ENCODE peak calls at places on chromosomes 11 and 22, in four cellular contexts. V is HepG2, G is K562, O is H1. C is an unnamed sample.

GRCh38 chr22:35352214-35353111 is 28.4 kb upstream of the HMOX1 start:
- DNase-seq in O (peak; percentile 76), G (no peak), V (peak; percentile 45), C (no peak)

GRCh38 chr22:17158568-17159503 is at the start of gene HDHD5:
- DNase-seq in O (peak; percentile 89), G (peak; percentile 99), V (no peak), C (no peak)

GRCh38 chr11:74442601-74443000 is 24.7 kb downstream of the KCNE3 start:
- DNase-seq in V (no peak), G (no peak), O (no peak), C (no peak)

GRCh38 chr11:630871-631270 is 3.9 kb upstream of the SCT start:
- DNase-seq in G (no peak), V (no peak), O (no peak), C (no peak)

GRCh38 chr11:118078972-118079411 is 2.1 kb downstream of the TMPRSS4 start:
- DNase-seq in O (no peak), V (no peak), G (no peak), C (no peak)

GRCh38 chr11:126145954-126146353 is 65.5 kb downstream of the RPUSD4 start:
- DNase-seq in O (no peak), G (no peak), V (no peak), C (no peak)

GRCh38 chr11:57131080-57131790 is 50.5 kb upstream of the LRRC55 start:
- DNase-seq in G (peak; percentile 29), O (peak; percentile 83), V (peak; percentile 5), C (no peak)

GRCh38 chr11:129720156-129720555 is 95.5 kb upstream of the TMEM45B start:
- DNase-seq in V (no peak), G (no peak), O (no peak), C (no peak)

GRCh38 chr11:17635551-17635938 is 83.8 kb upstream of the MYOD1 start:
- DNase-seq in V (no peak), O (no peak), G (peak; percentile 14), C (no peak)

GRCh38 chr11:108857382-108857781 is 192.5 kb downstream of the DDX10 start:
- DNase-seq in G (no peak), V (no peak), O (no peak), C (no peak)

GRCh38 chr11:8060146-8060719 is 20.8 kb upstream of the TUB start:
- DNase-seq in O (peak; percentile 36), G (no peak), V (no peak), C (no peak)

GRCh38 chr11:13667795-13668101 is 720 bp upstream of the FAR1 start:
- DNase-seq in G (no peak), V (no peak), O (no peak), C (no peak)

GRCh38 chr11:33899383-33900037 is 7.6 kb upstream of the LMO2 start:
- DNase-seq in G (peak; percentile 52), O (no peak), V (no peak), C (no peak)

DNA sequence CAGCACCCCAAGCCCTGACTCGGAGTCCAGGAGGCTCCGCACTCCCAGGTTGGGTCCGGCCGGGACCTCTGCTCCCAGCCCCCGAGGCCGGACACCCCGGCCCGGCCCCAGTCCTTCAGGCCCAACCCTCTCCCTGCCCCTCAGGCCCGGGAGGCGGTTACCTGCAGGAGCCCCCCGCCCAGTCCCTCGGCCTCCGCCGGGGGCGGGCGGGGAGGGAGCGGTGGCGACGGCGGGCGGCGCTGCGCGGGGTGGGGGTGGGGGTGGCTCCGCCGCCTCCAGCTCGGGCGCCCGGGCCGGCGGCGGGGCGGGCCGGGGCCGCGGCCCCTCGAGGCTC is 308 bp downstream of the TCF20 start:
- DNase-seq in O (peak; percentile 73), V (no peak), G (no peak), C (no peak)
- TF ChIP-seq HDAC6 in O (no peak), V (no peak), G (no peak), C (no peak)

DNA sequence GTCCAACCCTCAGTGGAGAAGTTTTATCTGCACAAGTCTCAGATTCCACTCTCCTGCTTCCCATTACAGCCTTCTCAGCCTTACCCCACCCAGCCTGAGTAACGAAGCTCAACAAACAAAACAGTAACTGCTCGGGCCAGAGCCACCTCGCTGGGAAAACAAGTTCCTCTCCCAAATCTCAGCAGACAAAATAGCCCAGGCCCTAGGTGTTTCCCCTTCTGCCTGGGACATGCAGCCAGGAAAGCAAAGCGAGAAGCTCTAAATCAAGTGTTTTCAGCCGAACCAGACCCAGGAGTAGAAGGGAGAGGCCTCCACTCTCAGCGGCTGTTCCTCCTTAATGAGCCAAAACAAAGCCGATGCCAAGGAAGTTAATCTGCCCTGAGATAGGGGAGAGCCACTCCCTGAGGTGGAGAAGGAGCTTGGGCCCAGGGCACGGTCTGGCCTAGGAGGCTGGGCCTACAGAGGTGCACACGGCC is 44.0 kb downstream of the LIF start:
- DNase-seq in V (no peak), G (no peak), O (no peak), C (no peak)
- TF ChIP-seq CHD2 in V (no peak), G (no peak), O (no peak), C (no peak)

DNA sequence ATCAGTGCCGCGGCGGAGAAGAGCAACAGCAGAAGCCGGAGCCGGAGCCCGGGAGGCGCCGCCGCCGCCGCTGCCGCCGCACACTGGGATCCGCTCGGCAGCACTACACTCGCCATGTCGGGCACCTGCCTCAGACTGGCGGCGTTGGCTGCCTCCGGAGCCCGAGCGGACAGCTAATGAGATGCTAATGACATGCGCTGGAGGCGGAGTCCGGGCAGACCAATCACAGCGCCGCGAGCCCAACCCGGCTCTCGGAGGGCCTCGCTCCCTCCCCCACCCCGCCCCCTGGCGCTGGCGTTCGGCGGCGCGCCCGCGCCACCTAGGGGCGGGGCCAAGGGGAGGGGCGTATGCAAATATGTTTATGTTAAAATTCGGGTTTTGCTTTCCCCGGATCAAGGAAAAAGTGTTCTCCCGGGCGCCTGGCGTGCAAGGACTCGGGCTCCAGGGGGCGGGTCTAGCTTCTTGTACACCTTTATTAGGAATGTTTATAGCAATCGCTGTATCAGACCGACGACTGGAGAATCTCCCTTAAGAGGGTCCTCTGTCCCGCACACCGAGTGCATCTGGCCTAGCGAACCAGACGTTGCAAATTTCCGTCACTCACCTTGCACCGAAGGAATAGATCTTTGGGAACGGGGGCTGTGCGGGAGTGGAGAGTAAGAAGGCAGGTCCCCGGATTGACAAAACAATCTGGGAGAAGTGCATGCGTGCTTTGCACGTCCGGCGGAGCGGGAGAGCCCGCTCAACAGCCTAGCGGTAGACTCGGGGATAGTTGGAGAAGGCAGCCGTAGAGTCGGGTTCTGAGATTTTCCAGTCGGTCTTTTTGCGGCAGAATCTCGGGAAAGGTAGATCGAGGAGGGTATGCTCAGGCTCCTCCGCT is at the start of gene CADM1:
- DNase-seq in O (peak; percentile 95), G (peak; percentile 84), V (peak; percentile 92), C (no peak)
- TF ChIP-seq HDAC6 in O (no peak), G (no peak), V (no peak), C (no peak)

DNA sequence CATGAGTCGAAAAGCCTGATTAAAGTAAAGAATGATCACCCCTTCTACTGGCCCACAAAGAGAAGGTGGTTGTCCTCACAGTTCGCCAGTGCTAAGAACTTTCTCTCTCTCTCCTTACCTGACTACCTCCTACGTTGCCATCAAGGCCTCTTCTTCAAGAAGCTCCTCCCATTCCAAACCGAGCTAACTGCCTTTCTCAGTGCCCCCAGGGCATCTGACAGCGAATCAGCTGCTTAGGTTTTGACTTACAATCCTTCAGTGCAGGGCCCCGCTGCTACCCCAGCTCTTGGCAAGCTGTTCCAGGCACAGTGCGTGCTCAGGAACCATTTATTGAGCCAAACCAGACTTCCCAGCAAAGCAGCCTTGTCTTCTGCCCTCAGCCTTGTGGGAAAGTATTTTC is 5.8 kb downstream of the VSTM5 start:
- DNase-seq in V (no peak), O (no peak), G (no peak), C (no peak)
- TF ChIP-seq CHD2 in V (no peak), O (no peak), G (no peak), C (no peak)

GRCh38 chr22:37425800-37426531 is 1.3 kb downstream of the ELFN2 start:
- DNase-seq in O (peak; percentile 70), V (no peak), G (no peak), C (no peak)
- TF ChIP-seq HDAC6 in O (no peak), V (no peak), G (no peak), C (no peak)

GRCh38 chr11:63683133-63683991 is 2.1 kb downstream of the RTN3 start:
- DNase-seq in O (no peak), V (no peak), G (no peak), C (no peak)

GRCh38 chr11:63680842-63681207 is 475 bp upstream of the RTN3 start:
- DNase-seq in O (no peak), V (no peak), G (no peak), C (no peak)

GRCh38 chr11:63686912-63687311 is 5.6 kb downstream of the RTN3 start:
- DNase-seq in V (no peak), O (no peak), G (no peak), C (no peak)

GRCh38 chr11:63681208-63682044 is at the start of gene RTN3:
- DNase-seq in G (peak; percentile 98), V (peak; percentile 91), O (peak; percentile 99), C (peak; percentile 96)

GRCh38 chr11:63682045-63682915 is 980 bp downstream of the RTN3 start:
- DNase-seq in V (peak; percentile 8), O (peak; percentile 56), G (peak; percentile 39), C (no peak)
- TF ChIP-seq CHD2 in V (no peak), O (no peak), G (no peak), C (no peak)

GRCh38 chr11:22795914-22796313 is 33.7 kb downstream of the SVIP start:
- DNase-seq in V (no peak), G (peak; percentile 44), O (no peak), C (no peak)
- TF ChIP-seq HDAC6 in V (no peak), G (no peak), O (no peak), C (no peak)